ENCODE peak calls at places on chromosomes 2 and 18, in seven cellular contexts. P is OCI-LY7; D is activated CD4-positive, alpha-beta T cell treated with anti-CD3 and anti-CD28 coated beads for 48 hours; Z is activated naive CD8-positive, alpha-beta T cell treated with anti-CD3 and anti-CD28 coated beads for 36 hours; E is germinal center; Q is KBM-7; V is stimulated activated CD4-positive, alpha-beta T cell treated with anti-CD3 and anti-CD28 coated beads, Interleukin-15, amount 100 ng/mL, for 24 hours. M is an unnamed sample.

GRCh38 chr2:122514451-122514996 is 759.1 kb downstream of the TSN start:
- DNase-seq in P (no peak), D (no peak), Z (no peak), E (no peak), Q (no peak), V (no peak), M (no peak)

GRCh38 chr18:52343138-52343537 is 3.1 kb downstream of the DCC start:
- DNase-seq in P (no peak), D (no peak), Z (no peak), E (no peak), Q (no peak), V (no peak), M (no peak)

GRCh38 chr2:190382851-190383250 is 25.3 kb upstream of the MFSD6 start:
- DNase-seq in P (peak), D (no peak), Z (peak), E (peak), Q (peak), V (peak), M (no peak)

GRCh38 chr2:205660521-205661124 is 21.7 kb upstream of the NRP2 start:
- DNase-seq in P (no peak), D (peak), Z (peak), E (no peak), Q (no peak), V (peak), M (no peak)

GRCh38 chr2:10537522-10538195 is 89.5 kb upstream of the ODC1 start:
- DNase-seq in P (no peak), D (no peak), Z (peak), E (no peak), Q (peak), V (no peak), M (no peak)

GRCh38 chr2:167017021-167017420 is 128.7 kb downstream of the XIRP2 start:
- DNase-seq in P (no peak), D (no peak), Z (no peak), E (no peak), Q (no peak), V (no peak), M (no peak)

GRCh38 chr18:43606800-43607199 is 329.5 kb upstream of the SYT4 start:
- DNase-seq in P (no peak), D (no peak), Z (no peak), E (no peak), Q (no peak), V (no peak), M (no peak)

GRCh38 chr2:216911886-216912285 is 52.0 kb upstream of the TNP1 start:
- DNase-seq in P (no peak), D (no peak), Z (no peak), E (no peak), Q (no peak), V (no peak), M (no peak)

GRCh38 chr2:134372611-134373131 is 118.8 kb downstream of the MGAT5 start:
- DNase-seq in P (no peak), D (no peak), Z (no peak), E (no peak), Q (no peak), V (no peak), M (no peak)

GRCh38 chr2:128347701-128348504 is 29.2 kb upstream of the HS6ST1 start:
- DNase-seq in P (no peak), D (no peak), Z (no peak), E (no peak), Q (no peak), V (no peak), M (no peak)

GRCh38 chr2:163774862-163775261 is 39.1 kb upstream of the FIGN start:
- DNase-seq in P (no peak), D (no peak), Z (no peak), E (no peak), Q (no peak), V (no peak), M (no peak)

GRCh38 chr18:23217781-23218180 is 82.5 kb downstream of the CABLES1 start:
- DNase-seq in P (no peak), D (no peak), Z (no peak), E (no peak), Q (no peak), V (no peak), M (no peak)

M was measured in WTC11.